ENCODE peak calls at places on chromosomes 16 and 17, in eight cellular contexts. K is IMR-90; D is lower leg skin; Q is effector CD4-positive, alpha-beta T cell; F is pancreas; A is GM23248; N is right cardiac atrium; E is fibroblast of villous mesenchyme. T is an unnamed sample.
A peak's percentile ranks its signal among the peaks of the same experiment; 100 is the strongest.

GRCh38 chr16:85562102-85562786 is 50.9 kb upstream of the GSE1 start:
- DNase-seq in K (no peak), D (no peak), Q (no peak), F (no peak), A (no peak), N (no peak), E (no peak), T (no peak)

GRCh38 chr17:58084317-58084981 is 1.2 kb downstream of the DYNLL2 start:
- DNase-seq in K (no peak), D (no peak), Q (peak; percentile 39), F (peak; percentile 63), A (peak; percentile 57), N (peak; percentile 80), E (peak; percentile 26), T (no peak)

GRCh38 chr17:39022961-39023360 is 55.8 kb upstream of the FBXO47 start:
- DNase-seq in K (no peak), D (no peak), Q (no peak), F (no peak), A (no peak), N (no peak), E (no peak), T (no peak)

GRCh38 chr16:54503011-54503410 is 216.4 kb upstream of the IRX3 start:
- DNase-seq in K (no peak), D (peak; percentile 88), Q (no peak), F (no peak), A (peak; percentile 60), N (peak; percentile 88), E (no peak), T (no peak)

GRCh38 chr17:19237389-19238166 is 412 bp downstream of the EPN2 start:
- DNase-seq in K (no peak), D (peak; percentile 89), Q (peak; percentile 7), F (peak; percentile 33), A (peak; percentile 53), N (peak; percentile 81), E (no peak), T (no peak)

GRCh38 chr17:44197980-44198720 is 1.5 kb downstream of the ATXN7L3 start:
- DNase-seq in K (peak; percentile 41), D (no peak), Q (peak; percentile 19), F (no peak), A (peak; percentile 84), N (peak; percentile 60), E (peak; percentile 63), T (no peak)

GRCh38 chr17:60751884-60752283 is 74.2 kb downstream of the BCAS3 start:
- DNase-seq in K (no peak), D (no peak), Q (no peak), F (no peak), A (no peak), N (no peak), E (no peak), T (no peak)

GRCh38 chr17:30530346-30531025 is 53.3 kb downstream of the GOSR1 start:
- DNase-seq in K (peak; percentile 71), D (no peak), Q (no peak), F (no peak), A (peak; percentile 79), N (no peak), E (peak; percentile 30), T (no peak)

GRCh38 chr16:1987198-1987597 is 2.6 kb upstream of the SYNGR3 start:
- DNase-seq in K (no peak), D (no peak), Q (no peak), F (no peak), A (no peak), N (no peak), E (no peak), T (no peak)

GRCh38 chr16:88316941-88317618 is 65.7 kb upstream of the ZNF469 start:
- DNase-seq in K (no peak), D (no peak), Q (no peak), F (no peak), A (peak; percentile 25), N (no peak), E (no peak), T (no peak)

GRCh38 chr17:46915596-46915995 is 7.4 kb upstream of the GOSR2 start:
- DNase-seq in K (no peak), D (no peak), Q (no peak), F (no peak), A (no peak), N (no peak), E (no peak), T (no peak)

GRCh38 chr17:60909405-60909804 is 231.8 kb downstream of the BCAS3 start:
- DNase-seq in K (peak; percentile 38), D (no peak), Q (no peak), F (no peak), A (peak; percentile 45), N (no peak), E (no peak), T (no peak)

GRCh38 chr17:6588165-6588564 is 31.8 kb upstream of the PITPNM3 start:
- DNase-seq in K (no peak), D (no peak), Q (no peak), F (no peak), A (no peak), N (no peak), E (no peak), T (no peak)

GRCh38 chr17:6567528-6568185 is 11.3 kb upstream of the PITPNM3 start:
- DNase-seq in K (no peak), D (no peak), Q (no peak), F (no peak), A (peak; percentile 23), N (no peak), E (no peak), T (no peak)

GRCh38 chr17:80970044-80970761 is 21.4 kb upstream of the CHMP6 start:
- DNase-seq in K (no peak), D (no peak), Q (peak; percentile 24), F (no peak), A (peak; percentile 46), N (peak; percentile 85), E (peak; percentile 17), T (no peak)

GRCh38 chr17:9941305-9941704 is 36.2 kb upstream of the RCVRN start:
- DNase-seq in K (no peak), D (no peak), Q (no peak), F (no peak), A (no peak), N (peak; percentile 18), E (no peak), T (no peak)

GRCh38 chr17:47962901-47963300 is 5.2 kb upstream of the PRR15L start:
- DNase-seq in K (no peak), D (no peak), Q (no peak), F (no peak), A (no peak), N (no peak), E (no peak), T (no peak)

GRCh38 chr17:45228985-45229517 is 7.4 kb downstream of the FMNL1 start:
- DNase-seq in K (peak; percentile 96), D (peak; percentile 97), Q (peak; percentile 84), F (peak; percentile 49), A (peak; percentile 96), N (peak; percentile 94), E (peak; percentile 98), T (no peak)

GRCh38 chr16:58264961-58265479 is 29.8 kb downstream of the PRSS54 start:
- DNase-seq in K (peak; percentile 84), D (no peak), Q (no peak), F (no peak), A (peak; percentile 89), N (no peak), E (peak; percentile 81), T (no peak)

GRCh38 chr17:2155482-2156051 is 100.7 kb downstream of the HIC1 start:
- DNase-seq in K (no peak), D (no peak), Q (no peak), F (no peak), A (no peak), N (no peak), E (no peak), T (no peak)

GRCh38 chr16:57297856-57298255 is 13.4 kb upstream of the PLLP start:
- DNase-seq in K (no peak), D (no peak), Q (peak; percentile 34), F (no peak), A (no peak), N (no peak), E (no peak), T (no peak)

GRCh38 chr16:89422527-89422904 is 67.8 kb downstream of the ANKRD11 start:
- DNase-seq in K (peak; percentile 59), D (no peak), Q (no peak), F (no peak), A (peak; percentile 56), N (no peak), E (peak; percentile 58), T (no peak)

GRCh38 chr16:86800914-86801313 is 222.6 kb downstream of the FOXL1 start:
- DNase-seq in K (no peak), D (no peak), Q (no peak), F (no peak), A (no peak), N (no peak), E (no peak), T (no peak)

GRCh38 chr16:20383106-20384029 is 21.2 kb downstream of the PDILT start:
- DNase-seq in K (peak; percentile 54), D (no peak), Q (peak; percentile 19), F (peak; percentile 74), A (peak; percentile 72), N (peak; percentile 58), E (peak; percentile 52), T (peak; percentile 0)

T was measured in NCI-H1436 treated with DMSO at 0.1 percent for 48 hours.